ENCODE peak calls at places on chromosomes 2 and 18, in four cellular contexts. Z is GM12878, O is H1, W is IMR-90. V is an unnamed sample.

GRCh38 chr2:86072271-86072858 is 33.3 kb downstream of the POLR1A start:
- DNase-seq in W (no peak), Z (no peak), O (no peak), V (no peak)

GRCh38 chr2:96386470-96386869 is 50.9 kb downstream of the NCAPH start:
- DNase-seq in Z (no peak), W (no peak), O (no peak), V (peak)

GRCh38 chr2:2826209-2826551 is 495.1 kb upstream of the MYT1L start:
- DNase-seq in O (no peak), W (no peak), Z (no peak), V (no peak)

GRCh38 chr2:235027558-235028214 is 75.9 kb downstream of the SH3BP4 start:
- DNase-seq in W (peak), O (no peak), Z (no peak), V (no peak)

GRCh38 chr2:70199320-70199864 is 8.6 kb upstream of the C2orf42 start:
- DNase-seq in O (no peak), Z (no peak), W (no peak), V (no peak)

GRCh38 chr2:204401114-204401513 is 144.2 kb upstream of the PARD3B start:
- DNase-seq in O (no peak), Z (no peak), W (peak), V (no peak)

GRCh38 chr2:160256511-160256910 is 56.4 kb upstream of the ITGB6 start:
- DNase-seq in Z (no peak), W (no peak), O (no peak), V (no peak)

GRCh38 chr2:14628906-14629305 is 3.6 kb upstream of the LRATD1 start:
- DNase-seq in O (no peak), W (no peak), Z (no peak), V (no peak)

GRCh38 chr2:112229365-112229764 is 25.5 kb downstream of the ZC3H8 start:
- DNase-seq in Z (no peak), O (no peak), W (no peak), V (no peak)

GRCh38 chr18:24231773-24232735 is 93.2 kb downstream of the CABYR start:
- DNase-seq in Z (no peak), O (no peak), W (peak), V (no peak)

GRCh38 chr2:55418072-55418471 is 1.6 kb downstream of the CCDC88A start:
- DNase-seq in W (no peak), O (no peak), Z (no peak), V (no peak)

GRCh38 chr2:44938287-44939073 is 3.0 kb upstream of the SIX3 start:
- DNase-seq in Z (no peak), W (no peak), O (no peak), V (no peak)

GRCh38 chr2:216714412-216714775 is 19.0 kb upstream of the IGFBP5 start:
- DNase-seq in O (no peak), W (peak), Z (no peak), V (no peak)

GRCh38 chr2:237254911-237255578 is 158.9 kb downstream of the COL6A3 start:
- DNase-seq in W (peak), Z (no peak), O (no peak), V (no peak)

GRCh38 chr2:231263118-231263831 is 64.8 kb downstream of the ARMC9 start:
- DNase-seq in W (peak), O (no peak), Z (no peak), V (no peak)

GRCh38 chr2:62467100-62467474 is 38.9 kb downstream of the TMEM17 start:
- DNase-seq in W (no peak), O (no peak), Z (no peak), V (no peak)

GRCh38 chr2:72115361-72116080 is 32.1 kb downstream of the CYP26B1 start:
- DNase-seq in Z (no peak), O (peak), W (peak), V (no peak)

GRCh38 chr2:173076557-173077345 is 1.1 kb downstream of the MAP3K20 start:
- DNase-seq in Z (peak), W (peak), O (no peak), V (peak)

GRCh38 chr18:38981382-38981781 is 1415.8 kb upstream of the CELF4 start:
- DNase-seq in O (no peak), W (no peak), Z (no peak), V (no peak)

GRCh38 chr2:172772637-172773036 is 37.0 kb downstream of the RAPGEF4 start:
- DNase-seq in W (peak), Z (no peak), O (no peak), V (no peak)

GRCh38 chr2:25159947-25160346 is 8.4 kb downstream of the POMC start:
- DNase-seq in W (peak), Z (no peak), O (no peak), V (peak)

GRCh38 chr2:115196577-115196976 is 754.1 kb downstream of the DPP10 start:
- DNase-seq in O (no peak), W (no peak), Z (no peak), V (no peak)

GRCh38 chr2:28716265-28716865 is 35.3 kb upstream of the PPP1CB start:
- DNase-seq in O (no peak), W (peak), Z (peak), V (no peak)

GRCh38 chr2:226683196-226683595 is 116.4 kb downstream of the IRS1 start:
- DNase-seq in W (peak), Z (no peak), O (no peak), V (no peak)

GRCh38 chr2:226679389-226680057 is 120.1 kb downstream of the IRS1 start:
- DNase-seq in O (no peak), W (no peak), Z (no peak), V (no peak)

GRCh38 chr2:226678422-226678821 is 121.2 kb downstream of the IRS1 start:
- DNase-seq in O (no peak), W (no peak), Z (no peak), V (no peak)

GRCh38 chr2:226683926-226684562 is 115.6 kb downstream of the IRS1 start:
- DNase-seq in Z (no peak), O (no peak), W (no peak), V (no peak)

GRCh38 chr2:226680674-226681073 is 118.9 kb downstream of the IRS1 start:
- DNase-seq in Z (no peak), W (no peak), O (no peak), V (no peak)
- TF ChIP-seq RAD21 in Z (no peak), W (no peak), O (no peak), V (no peak)

GRCh38 chr2:46535360-46535759 is 56.0 kb downstream of the TMEM247 start:
- DNase-seq in W (no peak), Z (peak), O (no peak), V (no peak)
- TF ChIP-seq USF2 in W (no peak), Z (peak), O (no peak), V (no peak)

GRCh38 chr18:22283397-22283796 is 114.0 kb downstream of the GATA6 start:
- DNase-seq in W (peak), O (no peak), Z (no peak), V (no peak)
- TF ChIP-seq RAD21 in W (no peak), O (no peak), Z (no peak), V (no peak)

GRCh38 chr2:27245116-27245515 is 17.7 kb downstream of the SLC30A3 start:
- DNase-seq in W (no peak), O (no peak), Z (no peak), V (no peak)
- TF ChIP-seq USF2 in W (no peak), O (no peak), Z (no peak), V (no peak)

GRCh38 chr2:189091253-189091652 is 88.3 kb downstream of the COL5A2 start:
- DNase-seq in O (no peak), Z (no peak), W (peak), V (no peak)
- TF ChIP-seq RAD21 in O (no peak), Z (no peak), W (no peak), V (no peak)

GRCh38 chr18:31428211-31428610 is 19.3 kb upstream of the DSG3 start:
- DNase-seq in W (no peak), O (no peak), Z (no peak), V (no peak)

GRCh38 chr18:31430072-31430471 is 17.5 kb upstream of the DSG3 start:
- DNase-seq in Z (no peak), W (no peak), O (no peak), V (no peak)

GRCh38 chr18:31427010-31427409 is 20.5 kb upstream of the DSG3 start:
- DNase-seq in O (no peak), W (no peak), Z (no peak), V (no peak)

GRCh38 chr18:31430554-31430953 is 17.0 kb upstream of the DSG3 start:
- DNase-seq in Z (no peak), W (no peak), O (no peak), V (no peak)

DNA sequence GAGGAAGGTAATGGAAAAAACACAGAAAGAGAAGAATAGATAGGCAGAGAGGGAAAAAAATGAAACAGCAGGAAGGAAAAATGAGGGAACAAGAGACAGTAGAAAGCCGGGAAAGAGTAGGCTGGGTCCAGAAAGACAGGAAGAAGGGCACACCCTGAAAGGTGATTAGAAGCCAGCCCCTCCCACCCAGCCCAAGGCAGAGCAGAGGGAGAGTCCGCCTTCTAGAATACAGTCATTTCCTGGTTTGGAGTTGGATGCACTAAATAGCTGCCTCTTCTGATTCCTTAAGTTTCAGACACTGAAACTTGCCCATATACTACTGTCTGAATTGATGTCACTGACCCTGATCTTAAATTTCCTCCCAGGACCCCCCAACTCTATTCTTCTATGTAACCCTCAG is 17.9 kb upstream of the DSG3 start:
- DNase-seq in Z (no peak), W (no peak), O (no peak), V (peak)
- TF ChIP-seq USF2 in Z (no peak), W (no peak), O (no peak), V (no peak)

DNA sequence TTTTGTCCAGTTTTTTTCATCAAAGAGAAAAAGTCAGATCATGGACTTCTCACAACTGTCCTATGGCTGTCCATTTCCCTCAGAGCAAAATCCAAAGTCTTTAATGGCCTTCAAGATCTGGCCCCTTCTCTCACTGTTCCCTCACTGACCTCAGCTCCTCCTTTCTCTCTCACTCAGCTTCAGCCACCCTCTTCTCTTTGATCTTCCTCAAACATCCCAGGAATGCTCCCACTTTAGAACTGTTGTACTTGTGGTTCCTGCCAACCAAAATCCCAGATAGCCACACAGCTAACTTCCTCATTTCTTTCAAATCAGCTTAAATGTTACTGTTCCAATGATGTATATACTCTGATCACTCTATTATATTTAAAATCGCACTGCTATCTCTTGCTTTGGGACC is 82.9 kb downstream of the NUP35 start:
- DNase-seq in W (peak), O (no peak), Z (no peak), V (peak)
- TF ChIP-seq RAD21 in W (no peak), O (no peak), Z (no peak), V (no peak)

GRCh38 chr2:30361751-30362394 is 85.2 kb upstream of the LCLAT1 start:
- DNase-seq in O (no peak), Z (no peak), W (no peak), V (no peak)

GRCh38 chr2:30356061-30356460 is 91.0 kb upstream of the LCLAT1 start:
- DNase-seq in Z (no peak), O (no peak), W (no peak), V (no peak)

GRCh38 chr2:30359644-30360167 is 87.3 kb upstream of the LCLAT1 start:
- DNase-seq in O (no peak), W (peak), Z (no peak), V (no peak)

GRCh38 chr2:30358351-30358750 is 88.7 kb upstream of the LCLAT1 start:
- DNase-seq in O (no peak), W (no peak), Z (no peak), V (no peak)

GRCh38 chr2:30358822-30359221 is 88.2 kb upstream of the LCLAT1 start:
- DNase-seq in O (no peak), Z (no peak), W (peak), V (no peak)
- TF ChIP-seq USF2 in O (no peak), Z (no peak), W (no peak), V (peak)

DNA sequence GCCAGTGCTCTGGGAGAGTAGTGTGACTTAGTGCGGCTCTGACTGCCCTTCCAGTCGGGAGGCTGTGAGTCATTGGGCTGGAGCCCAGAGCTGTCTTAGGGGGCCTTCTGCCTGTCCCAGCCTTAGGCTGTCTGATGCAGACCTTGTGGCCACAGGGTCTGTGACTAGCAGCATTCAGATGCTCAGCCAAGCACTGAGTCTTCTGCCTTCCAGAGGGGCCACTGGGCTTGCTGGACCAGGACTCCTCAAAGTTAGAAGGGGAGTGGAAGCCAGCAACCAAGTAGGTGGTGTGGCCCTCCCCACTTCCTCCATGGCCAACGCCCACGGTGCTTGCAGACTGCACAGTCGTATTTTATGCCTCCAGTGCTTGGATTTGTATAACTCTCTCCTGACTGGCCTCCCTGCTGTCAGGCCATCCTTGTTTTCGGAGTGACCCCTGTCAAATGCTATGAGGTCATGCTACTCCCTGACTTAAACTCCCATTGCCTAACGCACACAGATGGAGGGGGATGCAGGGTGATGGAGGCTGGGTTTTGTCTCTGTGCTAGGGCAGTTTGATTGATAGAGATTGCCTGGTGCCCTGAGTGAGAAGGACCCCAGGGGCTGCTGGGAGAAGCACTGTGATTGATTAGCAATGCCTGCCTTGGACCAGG is 36.0 kb downstream of the GLI2 start:
- DNase-seq in Z (no peak), O (no peak), W (peak), V (no peak)
- TF ChIP-seq RAD21 in Z (no peak), O (no peak), W (peak), V (no peak)

GRCh38 chr18:48675912-48676311 is 137.1 kb downstream of the CTIF start:
- DNase-seq in Z (no peak), O (no peak), W (no peak), V (no peak)
- TF ChIP-seq USF2 in Z (no peak), O (no peak), W (no peak), V (no peak)

V was measured in K562.